ENCODE peak calls at places on chromosomes 2 and 18, in eight cellular contexts. X, M, Q, H, G, T, N and C are unnamed samples.

GRCh38 chr2:179297922-179298321 is 33.3 kb upstream of the SESTD1 start:
- DNase-seq in M (no peak), T (no peak), N (no peak), Q (no peak), G (no peak), H (no peak), X (no peak), C (peak)

GRCh38 chr2:41136966-41137494 is 685.1 kb upstream of the SLC8A1 start:
- DNase-seq in M (no peak), G (peak), Q (no peak), N (no peak), H (no peak), X (no peak), T (no peak), C (no peak)

GRCh38 chr18:59219672-59220163 is at the start of gene GRP:
- DNase-seq in M (no peak), G (no peak), Q (no peak), T (no peak), N (no peak), X (no peak), H (no peak), C (no peak)

GRCh38 chr2:127576433-127577207 is 41.1 kb downstream of the MYO7B start:
- DNase-seq in M (no peak), T (peak), Q (peak), X (no peak), H (peak), G (peak), N (peak), C (peak)

GRCh38 chr2:2655451-2655850 is 324.4 kb upstream of the MYT1L start:
- DNase-seq in X (no peak), Q (no peak), N (no peak), M (no peak), H (peak), T (no peak), G (no peak), C (no peak)

GRCh38 chr2:162424816-162425215 is 80.9 kb downstream of the GCA start:
- DNase-seq in T (no peak), M (no peak), N (no peak), H (no peak), G (no peak), Q (no peak), X (no peak), C (no peak)

GRCh38 chr2:188181035-188181434 is 110.6 kb upstream of the GULP1 start:
- DNase-seq in N (peak), H (no peak), M (no peak), Q (no peak), T (no peak), X (no peak), G (peak), C (no peak)

GRCh38 chr2:116719841-116720240 is 1094.7 kb upstream of the DDX18 start:
- DNase-seq in N (no peak), T (no peak), G (no peak), M (peak), H (no peak), X (no peak), Q (no peak), C (peak)

GRCh38 chr2:68167186-68167585 is 9.5 kb downstream of the PNO1 start:
- DNase-seq in N (peak), X (no peak), Q (no peak), H (no peak), T (no peak), M (no peak), G (peak), C (no peak)

GRCh38 chr2:219252900-219253752 is at the start of gene TUBA4B:
- DNase-seq in Q (peak), M (peak), G (peak), H (peak), T (no peak), N (peak), X (peak), C (peak)

GRCh38 chr2:199379251-199379650 is 78.5 kb downstream of the SATB2 start:
- DNase-seq in M (no peak), N (peak), G (no peak), X (no peak), Q (no peak), T (no peak), H (no peak), C (peak)

GRCh38 chr2:231800493-231801091 is 14.3 kb downstream of the COPS7B start:
- DNase-seq in G (peak), H (no peak), M (peak), T (no peak), X (no peak), Q (no peak), N (peak), C (peak)

GRCh38 chr2:96267159-96267971 is 1.3 kb downstream of the CIAO1 start:
- DNase-seq in N (peak), H (no peak), Q (no peak), M (peak), G (peak), X (peak), T (no peak), C (peak)
- H3K4me3 ChIP-seq in N (no peak), H (peak), Q (peak), M (no peak), G (peak), X (peak), T (peak), C (peak)

GRCh38 chr2:42494434-42495233 is 852 bp upstream of the KCNG3 start:
- DNase-seq in G (peak), X (peak), N (peak), M (peak), Q (peak), H (peak), T (peak), C (peak)
- TF ChIP-seq CTCF in G (peak), X (peak), N (peak), M (peak), Q (peak), H (peak), T (peak), C (peak)

GRCh38 chr2:98870516-98871158 is 65.4 kb downstream of the CRACDL start:
- DNase-seq in X (no peak), H (no peak), Q (no peak), G (no peak), T (no peak), M (peak), N (no peak), C (no peak)

GRCh38 chr2:98871506-98871905 is 64.5 kb downstream of the CRACDL start:
- DNase-seq in N (no peak), H (no peak), G (no peak), Q (no peak), M (no peak), X (no peak), T (no peak), C (no peak)

GRCh38 chr2:98868548-98869271 is 67.3 kb downstream of the CRACDL start:
- DNase-seq in X (no peak), Q (no peak), H (no peak), G (no peak), M (no peak), N (no peak), T (no peak), C (no peak)

GRCh38 chr2:98869272-98869641 is 66.8 kb downstream of the CRACDL start:
- DNase-seq in H (no peak), X (peak), M (peak), Q (no peak), G (no peak), N (no peak), T (no peak), C (peak)

DNA sequence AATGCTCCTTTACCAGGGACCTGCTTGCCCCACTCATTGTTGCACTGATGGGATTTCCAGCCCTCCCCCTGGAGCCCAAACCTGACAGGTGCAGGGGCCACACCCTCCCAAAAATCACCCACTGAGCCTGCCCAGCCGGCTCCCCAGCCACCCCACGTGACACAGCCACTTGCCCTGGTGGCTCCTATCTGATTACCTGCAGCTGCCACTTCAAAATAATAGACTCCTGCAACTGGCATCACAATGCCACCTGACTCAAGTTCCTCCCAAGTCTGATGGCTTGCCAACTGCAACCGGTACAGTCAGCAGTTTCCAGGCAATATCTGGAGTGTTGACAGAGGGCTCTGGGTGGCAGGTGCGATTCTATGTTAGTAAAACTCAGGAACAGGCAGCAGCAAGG is 66.2 kb downstream of the CRACDL start:
- DNase-seq in H (no peak), T (no peak), G (no peak), Q (no peak), N (no peak), M (peak), X (peak), C (peak)
- H3K4me3 ChIP-seq in H (no peak), T (no peak), G (no peak), Q (no peak), N (no peak), M (no peak), X (peak), C (no peak)

DNA sequence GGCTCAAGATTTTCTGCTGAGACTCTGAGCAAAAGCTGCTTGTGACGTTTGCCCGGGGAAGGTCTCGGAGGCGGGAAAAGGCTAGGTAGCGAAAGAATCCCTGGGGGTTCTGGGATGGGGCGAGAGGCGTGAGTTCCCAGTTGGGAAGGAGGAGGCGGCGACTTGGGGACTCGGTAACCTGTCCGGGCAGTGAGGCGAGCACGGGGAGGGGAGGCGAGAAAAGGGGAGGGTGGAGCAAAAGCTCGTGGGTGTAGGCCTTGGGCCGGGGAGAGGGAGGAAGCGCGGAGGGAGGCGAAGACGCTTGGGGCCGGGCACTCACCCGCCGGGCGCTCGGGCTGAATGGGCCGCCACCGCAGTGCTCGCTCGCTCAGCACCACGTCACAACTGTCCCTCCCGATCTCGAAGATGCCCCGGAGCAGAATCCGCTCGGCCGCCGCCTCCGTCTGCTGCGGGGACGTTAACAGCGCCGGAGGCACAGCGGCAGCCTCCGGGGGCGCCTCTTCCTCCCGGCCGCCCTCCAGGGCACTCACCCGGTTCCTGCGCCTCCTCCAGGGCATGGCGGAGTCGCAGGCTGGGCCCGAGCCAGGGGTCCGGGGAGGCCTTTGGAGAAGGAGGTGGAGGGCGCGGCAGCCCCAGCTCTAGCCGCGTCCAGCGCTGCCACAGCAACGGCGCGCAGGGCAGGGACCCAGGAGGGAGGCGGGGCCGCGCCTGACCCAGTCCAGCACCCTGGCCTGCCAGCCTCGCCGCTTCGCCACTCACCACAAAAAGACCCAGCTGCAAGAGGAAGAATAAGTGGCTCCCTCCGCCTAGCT is at the start of gene CERKL:
- DNase-seq in G (peak), M (peak), N (peak), Q (no peak), T (no peak), X (peak), H (no peak), C (peak)
- TF ChIP-seq CTCF in G (no peak), M (no peak), N (no peak), Q (no peak), T (no peak), X (no peak), H (no peak), C (no peak)

GRCh38 chr2:156399950-156400703 is 36.1 kb upstream of the GPD2 start:
- DNase-seq in G (peak), M (peak), T (peak), H (peak), Q (peak), N (peak), X (peak), C (peak)
- H3K4me3 ChIP-seq in G (peak), M (peak), T (peak), H (peak), Q (peak), N (peak), X (peak), C (peak)